ENCODE peak calls at places on chromosomes 11 and 22, in six cellular contexts. W, S, F, L, U and E are unnamed samples.

GRCh38 chr11:78228467-78228866 is 39.7 kb downstream of the USP35 start:
- DNase-seq in W (peak; percentile 73), L (peak; percentile 51), S (peak; percentile 65), F (peak; percentile 49), U (no peak), E (peak; percentile 52)

GRCh38 chr22:26318975-26319374 is 110.1 kb upstream of the ASPHD2 start:
- DNase-seq in F (no peak), L (no peak), W (peak; percentile 26), S (peak; percentile 13), U (no peak), E (no peak)

GRCh38 chr11:38718049-38718448 is 2120.0 kb upstream of the RAG2 start:
- DNase-seq in W (peak; percentile 11), F (no peak), L (no peak), U (no peak), S (peak; percentile 2), E (no peak)

GRCh38 chr22:41822289-41823057 is 10.4 kb upstream of the SREBF2 start:
- DNase-seq in S (peak; percentile 62), L (peak; percentile 47), U (no peak), W (peak; percentile 62), F (no peak), E (no peak)

GRCh38 chr11:120235024-120235628 is 4.8 kb upstream of the POU2F3 start:
- DNase-seq in S (peak; percentile 66), W (peak; percentile 82), U (peak; percentile 84), F (peak; percentile 66), L (no peak), E (peak; percentile 66)

GRCh38 chr22:24141586-24141985 is 39.7 kb upstream of the SUSD2 start:
- DNase-seq in W (no peak), S (no peak), F (no peak), U (no peak), L (no peak), E (peak; percentile 61)

GRCh38 chr11:38266691-38267090 is 1668.7 kb upstream of the RAG2 start:
- DNase-seq in S (no peak), W (no peak), U (no peak), F (no peak), L (no peak), E (no peak)

GRCh38 chr11:76699461-76700091 is 29.0 kb upstream of the LRRC32 start:
- DNase-seq in S (no peak), W (peak; percentile 65), L (no peak), U (no peak), F (no peak), E (no peak)

GRCh38 chr22:39231197-39231950 is 13.4 kb downstream of the PDGFB start:
- DNase-seq in F (no peak), L (no peak), S (no peak), W (no peak), U (no peak), E (no peak)

GRCh38 chr11:11807811-11808210 is 34.0 kb upstream of the USP47 start:
- DNase-seq in L (no peak), W (no peak), U (no peak), F (no peak), S (no peak), E (no peak)

GRCh38 chr11:2414616-2415015 is 14.1 kb downstream of the TSSC4 start:
- DNase-seq in F (no peak), S (no peak), L (no peak), W (no peak), U (no peak), E (no peak)

GRCh38 chr11:371716-372590 is 2.7 kb downstream of the B4GALNT4 start:
- DNase-seq in W (no peak), S (no peak), L (no peak), F (no peak), U (no peak), E (no peak)

GRCh38 chr11:90135016-90135415 is 553 bp downstream of the NAALAD2 start:
- DNase-seq in S (no peak), F (no peak), U (no peak), W (no peak), L (no peak), E (no peak)

GRCh38 chr11:71580057-71581003 is 2.3 kb downstream of the KRTAP5-11 start:
- DNase-seq in L (no peak), W (peak; percentile 70), U (peak; percentile 31), S (peak; percentile 58), F (peak; percentile 43), E (peak; percentile 36)

GRCh38 chr11:1034456-1035295 is 1.8 kb downstream of the MUC6 start:
- DNase-seq in F (no peak), L (no peak), S (no peak), U (no peak), W (no peak), E (no peak)

GRCh38 chr22:18068381-18068988 is 9.3 kb upstream of the PEX26 start:
- DNase-seq in F (no peak), U (no peak), W (no peak), L (no peak), S (peak; percentile 55), E (no peak)

GRCh38 chr11:61279934-61280656 is 15.0 kb downstream of the VWCE start:
- DNase-seq in W (no peak), F (no peak), S (no peak), L (no peak), U (no peak), E (no peak)

GRCh38 chr11:27254744-27255446 is 108.1 kb downstream of the CCDC34 start:
- DNase-seq in S (no peak), U (no peak), F (no peak), L (no peak), W (no peak), E (no peak)

GRCh38 chr11:8709002-8709672 is 26.5 kb downstream of the RPL27A start:
- DNase-seq in S (no peak), W (no peak), U (no peak), F (no peak), L (no peak), E (no peak)

GRCh38 chr11:2193099-2193886 is 21.7 kb upstream of the TH start:
- DNase-seq in U (no peak), S (no peak), F (no peak), L (no peak), W (peak; percentile 47), E (no peak)

GRCh38 chr11:65134952-65135632 is 773 bp upstream of the SYVN1 start:
- DNase-seq in F (peak; percentile 82), U (peak; percentile 75), W (peak; percentile 96), S (peak; percentile 97), L (no peak), E (peak; percentile 91)
- TF ChIP-seq POLR2A in F (peak; percentile 58), U (peak; percentile 83), W (peak; percentile 15), S (peak; percentile 93), L (peak; percentile 73), E (no peak)

GRCh38 chr11:133198326-133198725 is 334.0 kb downstream of the OPCML start:
- DNase-seq in S (no peak), F (no peak), L (no peak), W (no peak), U (no peak), E (no peak)

GRCh38 chr11:133191931-133192330 is 340.4 kb downstream of the OPCML start:
- DNase-seq in L (no peak), F (no peak), S (no peak), W (no peak), U (no peak), E (no peak)

GRCh38 chr11:133202816-133203215 is 329.5 kb downstream of the OPCML start:
- DNase-seq in L (no peak), F (no peak), W (no peak), U (no peak), S (no peak), E (no peak)

DNA sequence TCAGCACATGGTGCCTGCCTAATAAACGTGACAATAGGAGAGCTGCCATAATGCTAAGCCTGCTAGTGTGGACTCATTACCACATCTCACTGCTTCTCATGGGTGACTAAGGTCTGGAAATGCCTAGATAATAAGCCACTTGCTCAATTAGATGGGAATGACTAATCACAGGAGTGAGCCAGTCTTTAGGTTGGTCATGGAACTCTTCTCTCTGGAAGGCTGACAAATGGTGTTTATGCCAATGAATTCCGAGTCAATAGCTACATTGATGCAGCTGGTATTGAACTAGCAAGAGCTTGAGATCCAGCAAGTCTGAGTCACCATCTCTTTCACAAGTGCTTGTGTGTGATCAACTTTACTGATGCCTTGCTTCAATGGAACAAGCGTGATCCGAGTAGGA is 334.9 kb downstream of the OPCML start:
- DNase-seq in L (no peak), F (no peak), U (no peak), W (no peak), S (no peak), E (no peak)
- TF ChIP-seq TAF1 in L (no peak), F (no peak), U (no peak), W (no peak), S (no peak), E (no peak)

DNA sequence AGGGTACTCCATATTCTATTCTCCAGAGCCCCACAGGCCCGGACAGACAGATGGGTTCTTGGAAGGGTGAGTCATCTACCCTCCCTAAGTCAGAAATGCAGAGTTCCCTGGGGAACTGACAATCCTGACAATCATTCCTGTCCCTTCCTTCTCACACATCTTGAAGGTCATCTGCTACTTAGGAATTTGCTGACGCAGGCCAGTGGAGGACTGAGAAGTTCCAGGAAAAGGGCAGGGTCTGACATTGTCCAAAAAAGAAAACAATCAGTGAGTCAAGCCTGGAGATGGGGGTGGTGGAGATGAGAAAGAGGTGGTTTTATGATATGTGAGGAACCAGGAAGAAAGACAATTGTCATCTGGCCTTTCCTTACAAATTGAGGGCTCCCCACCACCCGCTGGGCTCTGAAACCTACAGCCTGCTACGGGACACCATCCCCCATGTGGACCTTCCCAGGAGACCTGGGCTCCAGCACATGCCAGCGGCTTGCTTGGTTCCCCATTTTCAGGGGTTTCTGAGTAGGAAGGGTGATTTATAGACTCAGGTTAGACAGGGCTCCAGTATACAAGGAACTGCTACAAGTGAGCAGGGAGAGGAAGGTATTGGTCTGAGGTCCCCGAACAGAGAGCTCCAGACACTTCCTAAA is 12.9 kb downstream of the CD59 start:
- DNase-seq in W (peak; percentile 80), L (no peak), S (no peak), F (no peak), U (no peak), E (no peak)
- TF ChIP-seq POLR2A in W (no peak), L (no peak), S (no peak), F (no peak), U (no peak), E (no peak)

GRCh38 chr11:107566569-107566968 is 1.0 kb upstream of the ALKBH8 start:
- DNase-seq in U (no peak), W (peak; percentile 24), L (no peak), F (no peak), S (no peak), E (no peak)

GRCh38 chr11:107567739-107568335 is 2.3 kb upstream of the ALKBH8 start:
- DNase-seq in F (no peak), W (no peak), U (no peak), L (no peak), S (no peak), E (no peak)

GRCh38 chr11:107564877-107565218 is 687 bp downstream of the ALKBH8 start:
- DNase-seq in S (no peak), W (no peak), L (no peak), F (no peak), U (no peak), E (no peak)

GRCh38 chr11:107565219-107565937 is at the start of gene ALKBH8:
- DNase-seq in L (peak; percentile 50), U (no peak), S (peak; percentile 54), W (peak; percentile 83), F (peak; percentile 26), E (no peak)

GRCh38 chr11:107570015-107570414 is 4.5 kb upstream of the ALKBH8 start:
- DNase-seq in W (no peak), U (no peak), F (no peak), L (no peak), S (no peak), E (no peak)
- TF ChIP-seq TAF1 in W (no peak), U (no peak), F (no peak), L (no peak), S (no peak), E (no peak)